ENCODE peak calls at places on chromosome 1, in eight cellular contexts. M, P, U, V, X, G, J and Z are unnamed samples.

GRCh38 chr1:59383963-59384362 is 87.1 kb downstream of the FGGY start:
- DNase-seq in V (no peak), X (no peak), J (no peak), M (no peak), G (no peak), P (no peak), U (no peak), Z (no peak)

GRCh38 chr1:112722601-112723510 is 7.7 kb upstream of the PPM1J start:
- DNase-seq in M (no peak), X (no peak), U (no peak), J (no peak), G (no peak), V (no peak), P (no peak), Z (peak)

GRCh38 chr1:222787746-222788145 is 27.1 kb upstream of the DISP1 start:
- DNase-seq in J (no peak), P (no peak), X (no peak), U (no peak), V (no peak), G (no peak), M (no peak), Z (no peak)

GRCh38 chr1:61222240-61222639 is 139.9 kb downstream of the NFIA start:
- DNase-seq in G (no peak), M (no peak), U (no peak), X (no peak), J (no peak), V (no peak), P (no peak), Z (no peak)

GRCh38 chr1:11188858-11189451 is at the start of gene ANGPTL7:
- DNase-seq in U (no peak), V (no peak), P (no peak), J (no peak), M (no peak), G (no peak), X (no peak), Z (no peak)

GRCh38 chr1:156839426-156840109 is 19.3 kb downstream of the INSRR start:
- DNase-seq in G (no peak), V (no peak), P (no peak), U (no peak), J (no peak), X (no peak), M (no peak), Z (no peak)

GRCh38 chr1:144551107-144551542 is 41.6 kb upstream of the PPIAL4F start:
- DNase-seq in X (no peak), V (no peak), P (peak), M (no peak), G (no peak), U (no peak), J (peak), Z (peak)

GRCh38 chr1:53946252-53947171 is at the start of gene LRRC42:
- DNase-seq in P (no peak), V (no peak), X (no peak), J (no peak), M (peak), G (no peak), U (no peak), Z (peak)

GRCh38 chr1:163172596-163172995 is 30.1 kb downstream of the RGS5 start:
- DNase-seq in X (no peak), J (no peak), V (no peak), G (no peak), P (no peak), U (no peak), M (no peak), Z (no peak)

GRCh38 chr1:75125161-75125681 is 9.0 kb upstream of the LHX8 start:
- DNase-seq in M (peak), U (no peak), P (no peak), X (no peak), J (no peak), G (no peak), V (no peak), Z (peak)

GRCh38 chr1:54645806-54646676 is 4.5 kb downstream of the MROH7 start:
- DNase-seq in U (no peak), P (no peak), J (no peak), V (no peak), X (no peak), G (no peak), M (no peak), Z (no peak)